ENCODE peak calls at places on chromosomes 4 and X, in ten cellular contexts. L is MG63; J is stimulated activated naive B cell treated with anti-CD40 and anti-IgM and Interleukin-4, amounts not matched to agents 10 μg/mL and 1 μg/mL and 100 μg/mL, for 72 hours; V is adipocyte; C is stimulated activated CD4-positive, alpha-beta T cell treated with anti-CD3 and anti-CD28 coated beads, Interleukin-15, amount 100 ng/mL, for 1 hour; W is B cell; X is brain microvascular endothelial cell; O is progenitor cell of endocrine pancreas; N is cardiac fibroblast; E is head of caudate nucleus. S is an unnamed sample.
A peak's percentile ranks its signal among the peaks of the same experiment; 100 is the strongest.

GRCh38 chr4:189185810-189186432 is 754.8 kb upstream of the FRG1 start:
- DNase-seq in L (no peak), J (no peak), V (no peak), C (no peak), W (no peak), X (no peak), O (no peak), N (no peak), E (no peak), S (no peak)

GRCh38 chr4:118948545-118949144 is 60.0 kb downstream of the SYNPO2 start:
- DNase-seq in L (no peak), J (no peak), V (no peak), C (no peak), W (no peak), X (no peak), O (no peak), N (peak; percentile 20), E (no peak), S (no peak)

GRCh38 chr4:172858731-172859230 is 309.8 kb upstream of the GALNT7 start:
- DNase-seq in L (no peak), J (no peak), V (peak; percentile 23), C (no peak), W (no peak), X (no peak), O (no peak), N (peak; percentile 19), E (no peak), S (no peak)

GRCh38 chr4:83362492-83363329 is 28.1 kb upstream of the HPSE start:
- DNase-seq in L (no peak), J (no peak), V (peak; percentile 56), C (no peak), W (peak; percentile 23), X (peak; percentile 25), O (no peak), N (peak; percentile 61), E (no peak), S (no peak)

GRCh38 chrX:102746134-102746584 is 25.6 kb downstream of the GPRASP3 start:
- DNase-seq in L (no peak), J (no peak), V (peak; percentile 40), C (no peak), W (peak; percentile 11), X (no peak), O (no peak), N (peak; percentile 10), E (peak; percentile 31), S (no peak)

GRCh38 chrX:47590984-47591383 is 8.7 kb downstream of the TIMP1 start:
- DNase-seq in L (no peak), J (no peak), V (no peak), C (no peak), W (no peak), X (no peak), O (no peak), N (no peak), E (no peak), S (no peak)

GRCh38 chr4:108651068-108651794 is 832 bp downstream of the OSTC start:
- DNase-seq in L (no peak), J (no peak), V (peak; percentile 78), C (no peak), W (peak; percentile 3), X (peak; percentile 63), O (no peak), N (peak; percentile 82), E (no peak), S (peak; percentile 6)

GRCh38 chr4:36420111-36420679 is 138.8 kb downstream of the DTHD1 start:
- DNase-seq in L (no peak), J (no peak), V (no peak), C (no peak), W (no peak), X (no peak), O (no peak), N (no peak), E (no peak), S (no peak)

GRCh38 chr4:187396106-187396505 is 599.5 kb upstream of the ZFP42 start:
- DNase-seq in L (no peak), J (no peak), V (no peak), C (no peak), W (no peak), X (no peak), O (no peak), N (no peak), E (peak; percentile 33), S (no peak)